ENCODE peak calls at places on chromosomes 2 and 18, in nine cellular contexts. H is IMR-90, R is thyroid gland, D is breast epithelium, A is suprapubic skin, G is brain microvascular endothelial cell, C is HL-60, B is tibial artery, E is ovary. Q is an unnamed sample.

GRCh38 chr18:55780591-55781071 is 192.6 kb upstream of the TCF4 start:
- DNase-seq in R (no peak), H (peak), D (no peak), C (no peak), A (no peak), B (no peak), G (no peak), E (no peak), Q (peak)

GRCh38 chr2:224754129-224754528 is 38.0 kb upstream of the CCDC195 start:
- DNase-seq in H (peak), C (no peak), D (no peak), R (no peak), A (no peak), B (peak), G (peak), E (no peak), Q (peak)

GRCh38 chr18:6328624-6329016 is 86.1 kb downstream of the L3MBTL4 start:
- DNase-seq in E (no peak), G (no peak), H (no peak), C (no peak), R (peak), B (no peak), D (no peak), A (no peak), Q (no peak)

GRCh38 chr18:13629841-13630747 is 96.3 kb downstream of the FAM210A start:
- DNase-seq in A (no peak), D (no peak), C (peak), E (no peak), R (peak), H (peak), B (peak), G (peak), Q (peak)

GRCh38 chr2:64615844-64616536 is 37.7 kb downstream of the SERTAD2 start:
- DNase-seq in D (no peak), A (no peak), H (no peak), R (no peak), B (no peak), C (no peak), E (no peak), G (no peak), Q (no peak)

GRCh38 chr2:134446431-134447091 is 192.7 kb downstream of the MGAT5 start:
- DNase-seq in G (no peak), H (peak), E (no peak), B (no peak), R (no peak), A (no peak), D (no peak), C (no peak), Q (peak)

GRCh38 chr2:85772019-85772745 is 18.4 kb downstream of the ATOH8 start:
- DNase-seq in C (peak), R (peak), B (peak), G (peak), H (peak), A (peak), E (peak), D (peak), Q (peak)

GRCh38 chr2:222547108-222547507 is 108.8 kb downstream of the FARSB start:
- DNase-seq in A (no peak), H (no peak), E (no peak), G (no peak), B (no peak), D (no peak), R (no peak), C (no peak), Q (no peak)

GRCh38 chr18:44309185-44309584 is 371.5 kb upstream of the SETBP1 start:
- DNase-seq in R (no peak), C (no peak), A (no peak), D (no peak), E (no peak), B (no peak), H (peak), G (no peak), Q (peak)

GRCh38 chr2:53715568-53715967 is 52.0 kb upstream of the CHAC2 start:
- DNase-seq in E (no peak), B (no peak), R (no peak), D (no peak), C (no peak), H (no peak), G (no peak), A (no peak), Q (peak)

GRCh38 chr2:122063716-122064115 is 308.3 kb downstream of the TSN start:
- DNase-seq in C (no peak), B (no peak), H (peak), A (no peak), D (no peak), G (no peak), E (no peak), R (no peak), Q (peak)

GRCh38 chr2:176270100-176270750 is 983 bp downstream of the MTX2 start:
- DNase-seq in H (peak), D (no peak), B (no peak), E (no peak), R (no peak), A (no peak), C (no peak), G (no peak), Q (no peak)

GRCh38 chr2:212998629-212999359 is 152.6 kb downstream of the IKZF2 start:
- DNase-seq in E (no peak), G (peak), H (peak), B (no peak), A (no peak), R (no peak), C (no peak), D (no peak), Q (peak)

GRCh38 chr2:125698280-125698679 is 957.7 kb upstream of the GYPC start:
- DNase-seq in C (no peak), E (no peak), R (no peak), G (no peak), B (no peak), H (no peak), D (no peak), A (no peak), Q (no peak)

GRCh38 chr2:40292291-40292690 is 159.6 kb downstream of the SLC8A1 start:
- DNase-seq in C (no peak), D (no peak), G (no peak), E (no peak), H (no peak), R (no peak), A (no peak), B (no peak), Q (no peak)

GRCh38 chr2:210818473-210818872 is 262.1 kb downstream of the CPS1 start:
- DNase-seq in B (no peak), D (no peak), A (no peak), R (no peak), G (no peak), H (no peak), E (no peak), C (no peak), Q (no peak)

GRCh38 chr2:180222642-180223041 is 215.5 kb upstream of the CWC22 start:
- DNase-seq in B (peak), D (no peak), C (no peak), A (peak), H (peak), E (no peak), R (peak), G (peak), Q (peak)

GRCh38 chr2:234269769-234270204 is 219.3 kb downstream of the SPP2 start:
- DNase-seq in E (no peak), C (no peak), H (peak), D (no peak), B (no peak), R (no peak), A (no peak), G (peak), Q (peak)

GRCh38 chr2:66576381-66577330 is 141.7 kb downstream of the MEIS1 start:
- DNase-seq in E (peak), A (peak), G (no peak), R (no peak), C (no peak), H (peak), B (no peak), D (no peak), Q (peak)

GRCh38 chr2:66577331-66578041 is 142.6 kb downstream of the MEIS1 start:
- DNase-seq in E (peak), B (no peak), H (peak), A (no peak), C (no peak), R (no peak), G (no peak), D (no peak), Q (no peak)

GRCh38 chr2:66578853-66579158 is 143.9 kb downstream of the MEIS1 start:
- DNase-seq in R (no peak), H (no peak), D (no peak), E (no peak), B (no peak), G (no peak), C (no peak), A (no peak), Q (no peak)

GRCh38 chr2:66579494-66579893 is 144.6 kb downstream of the MEIS1 start:
- DNase-seq in A (no peak), R (no peak), B (no peak), G (no peak), C (no peak), E (no peak), D (no peak), H (no peak), Q (no peak)

GRCh38 chr2:66578067-66578852 is 143.3 kb downstream of the MEIS1 start:
- DNase-seq in D (no peak), E (peak), A (no peak), G (no peak), R (no peak), B (no peak), H (peak), C (no peak), Q (no peak)
- H3K4me3 ChIP-seq in D (peak), E (peak), A (peak), G (no peak), R (no peak), B (no peak), H (peak), C (no peak), Q (no peak)

GRCh38 chr2:188456114-188456909 is 164.6 kb downstream of the GULP1 start:
- DNase-seq in D (no peak), C (no peak), R (no peak), E (no peak), A (no peak), G (no peak), B (no peak), H (no peak), Q (no peak)
- TF ChIP-seq CTCF in D (no peak), C (no peak), R (no peak), E (no peak), A (no peak), G (peak), B (no peak), H (peak), Q (peak)

DNA sequence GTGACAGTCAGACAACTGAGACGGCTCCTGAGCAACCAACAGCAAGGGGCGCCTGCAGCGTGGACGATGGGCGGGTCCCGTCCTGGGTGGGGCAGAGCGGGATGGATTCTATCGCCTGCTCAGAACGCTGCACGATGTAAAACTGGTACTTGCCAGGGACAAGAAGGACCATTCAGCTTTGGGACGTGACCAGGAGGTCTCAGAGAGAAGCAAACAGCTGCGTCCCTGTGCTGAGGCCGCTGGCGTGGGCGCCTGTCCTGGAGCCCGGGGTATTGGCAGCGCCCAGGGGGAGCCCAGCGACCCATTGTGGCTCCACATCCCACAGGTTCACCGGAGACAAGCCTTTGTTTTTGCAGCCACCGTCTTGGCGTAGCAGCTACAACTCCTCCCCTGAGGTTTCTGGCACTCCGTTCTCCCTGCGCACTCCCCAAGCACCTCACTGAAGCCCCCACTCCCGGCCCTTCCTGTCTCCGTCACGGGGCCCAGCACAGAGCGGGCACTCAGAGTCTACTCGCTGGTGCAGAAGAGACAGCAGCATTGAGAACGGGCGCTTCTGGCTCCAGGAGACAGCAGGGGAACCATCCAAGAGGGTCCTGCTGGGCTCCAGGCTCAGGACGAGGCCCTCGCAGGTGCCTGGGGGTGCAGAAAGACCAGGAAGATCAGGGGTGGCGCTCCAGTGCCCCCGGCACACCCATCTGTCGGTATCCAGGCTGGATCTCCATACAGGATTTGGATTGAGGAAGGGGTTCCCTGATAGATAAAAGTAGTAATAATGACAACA is 22.1 kb upstream of the KCNG2 start:
- DNase-seq in D (no peak), A (peak), C (no peak), B (no peak), G (no peak), E (no peak), H (no peak), R (no peak), Q (no peak)
- H3K4me3 ChIP-seq in D (no peak), A (no peak), C (no peak), B (no peak), G (no peak), E (no peak), H (no peak), R (no peak), Q (no peak)

DNA sequence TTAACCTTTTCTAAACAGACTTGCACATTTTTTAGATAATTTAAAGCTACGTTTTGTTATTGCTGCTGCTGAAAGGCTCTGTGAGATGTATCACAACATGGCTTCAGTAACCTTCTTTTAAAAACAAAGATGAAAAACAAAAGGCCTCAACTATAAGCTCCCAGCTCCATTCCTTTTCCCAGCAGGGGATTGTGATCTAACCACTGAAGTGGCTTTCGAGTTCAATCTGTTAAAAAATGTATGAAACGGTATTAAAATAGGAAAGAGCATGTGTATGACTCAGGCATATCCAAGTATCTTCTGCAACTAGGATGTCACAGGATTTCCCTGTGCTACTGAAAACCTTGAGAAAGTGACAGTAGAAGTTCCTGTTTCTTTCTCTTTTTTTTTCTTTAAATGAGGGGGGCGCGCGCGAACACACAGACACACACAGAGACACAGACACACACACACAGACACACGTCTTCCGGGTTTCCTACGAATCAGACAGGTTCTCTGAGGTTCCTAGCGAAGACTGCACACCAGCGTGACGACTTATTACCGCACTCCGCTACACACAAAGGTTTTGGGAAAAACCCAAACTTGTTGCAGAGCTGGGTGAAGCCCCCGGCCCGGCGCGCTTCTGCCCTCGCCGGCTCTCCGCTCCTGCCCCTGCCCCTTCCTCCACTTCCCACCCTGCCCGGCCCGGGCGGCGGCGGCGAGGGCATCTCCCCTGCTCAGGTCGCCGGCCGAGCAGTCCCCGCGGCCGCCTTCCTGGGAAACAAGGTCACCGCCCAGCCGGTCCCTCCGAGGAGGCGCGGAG is 86.8 kb downstream of the RBMS1 start:
- DNase-seq in E (peak), D (peak), G (peak), R (peak), B (peak), H (peak), A (peak), C (peak), Q (peak)
- TF ChIP-seq CTCF in E (no peak), D (no peak), G (no peak), R (no peak), B (no peak), H (no peak), A (no peak), C (no peak), Q (no peak)

DNA sequence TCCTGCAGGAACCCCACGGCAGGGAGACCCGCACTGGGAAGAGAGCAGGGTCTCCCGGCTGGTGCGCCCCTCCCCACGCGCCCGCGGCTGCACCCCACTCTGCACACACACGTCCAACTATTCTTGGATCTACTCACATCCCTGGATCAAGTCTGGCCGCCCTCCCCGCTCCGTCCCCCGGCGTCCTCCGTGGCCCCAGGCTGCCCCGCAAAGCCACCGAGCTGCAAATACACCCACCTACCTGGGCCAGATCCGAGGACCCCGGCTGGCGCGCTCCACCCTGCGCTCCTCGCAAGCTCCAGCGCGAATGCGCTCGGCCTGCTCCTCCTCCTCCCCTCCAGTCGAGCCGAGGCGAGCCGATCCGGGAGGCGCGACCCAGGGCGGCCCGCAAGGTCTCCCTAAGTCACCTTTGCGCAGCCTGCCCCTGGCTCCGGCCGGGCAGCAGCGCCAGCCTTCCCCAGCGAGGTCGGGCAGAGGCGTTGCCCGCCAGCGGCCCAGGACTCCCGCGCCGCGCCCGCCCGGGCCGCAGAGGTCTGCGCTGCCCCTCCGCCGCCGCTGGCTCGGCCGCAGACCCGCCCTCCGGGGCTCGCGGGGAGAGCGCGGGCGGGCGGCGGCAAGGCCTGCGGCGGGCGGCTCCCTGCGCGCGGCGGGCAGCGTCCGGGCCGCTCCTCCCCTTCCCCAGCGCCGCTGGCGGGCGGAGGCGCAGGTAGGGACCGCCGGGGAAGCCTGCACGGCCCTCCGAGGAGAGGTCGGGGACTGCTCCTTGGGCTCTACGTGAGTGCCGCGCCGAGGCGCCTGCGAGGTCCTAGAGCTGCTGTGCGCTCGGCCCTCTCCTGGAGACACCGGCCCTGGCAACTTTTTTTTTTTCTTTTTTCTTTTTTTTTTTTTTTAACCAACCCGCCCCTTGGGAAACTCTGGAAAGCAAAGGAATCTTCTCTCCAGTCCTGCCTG is 126.0 kb downstream of the OSBPL1A start:
- DNase-seq in R (peak), G (peak), D (peak), C (peak), E (peak), B (peak), A (peak), H (peak), Q (peak)
- H3K4me3 ChIP-seq in R (peak), G (peak), D (peak), C (peak), E (peak), B (peak), A (peak), H (peak), Q (peak)

GRCh38 chr18:12085136-12085535 is 8.5 kb upstream of the ANKRD62 start:
- DNase-seq in R (no peak), E (no peak), D (no peak), C (no peak), B (no peak), H (no peak), G (no peak), A (no peak), Q (no peak)

GRCh38 chr18:12087483-12087960 is 6.1 kb upstream of the ANKRD62 start:
- DNase-seq in C (no peak), G (no peak), D (no peak), E (no peak), B (no peak), A (no peak), H (no peak), R (no peak), Q (no peak)

GRCh38 chr18:12086249-12086648 is 7.4 kb upstream of the ANKRD62 start:
- DNase-seq in B (no peak), D (peak), R (peak), G (no peak), C (no peak), E (no peak), H (no peak), A (no peak), Q (no peak)

GRCh38 chr18:12086677-12087482 is 6.8 kb upstream of the ANKRD62 start:
- DNase-seq in G (no peak), D (no peak), R (no peak), H (no peak), C (no peak), A (no peak), B (no peak), E (no peak), Q (no peak)

DNA sequence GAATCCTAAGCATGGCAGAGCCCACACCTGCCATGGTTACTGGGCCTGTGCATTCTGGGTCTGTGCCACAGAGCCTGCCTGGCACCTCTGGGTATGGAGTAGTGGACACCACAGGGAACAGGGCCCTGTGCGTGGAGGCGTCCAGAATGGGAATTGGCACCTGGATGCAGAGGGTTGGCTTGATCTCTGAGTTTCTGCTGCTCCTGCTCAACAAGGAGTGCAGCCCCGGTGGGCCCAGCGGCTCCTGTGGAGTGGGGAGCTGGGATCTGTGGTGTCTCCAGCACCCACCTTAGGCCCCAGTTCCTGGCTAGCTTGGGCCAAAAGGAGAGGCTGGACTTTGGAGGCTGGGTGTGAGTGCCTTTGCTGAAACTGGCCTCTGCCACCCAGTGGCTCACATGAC is 7.9 kb upstream of the ANKRD62 start:
- DNase-seq in C (no peak), R (no peak), E (no peak), A (no peak), D (no peak), B (no peak), H (no peak), G (no peak), Q (no peak)
- TF ChIP-seq CTCF in C (no peak), R (no peak), E (no peak), A (no peak), D (no peak), B (no peak), H (no peak), G (no peak), Q (no peak)

DNA sequence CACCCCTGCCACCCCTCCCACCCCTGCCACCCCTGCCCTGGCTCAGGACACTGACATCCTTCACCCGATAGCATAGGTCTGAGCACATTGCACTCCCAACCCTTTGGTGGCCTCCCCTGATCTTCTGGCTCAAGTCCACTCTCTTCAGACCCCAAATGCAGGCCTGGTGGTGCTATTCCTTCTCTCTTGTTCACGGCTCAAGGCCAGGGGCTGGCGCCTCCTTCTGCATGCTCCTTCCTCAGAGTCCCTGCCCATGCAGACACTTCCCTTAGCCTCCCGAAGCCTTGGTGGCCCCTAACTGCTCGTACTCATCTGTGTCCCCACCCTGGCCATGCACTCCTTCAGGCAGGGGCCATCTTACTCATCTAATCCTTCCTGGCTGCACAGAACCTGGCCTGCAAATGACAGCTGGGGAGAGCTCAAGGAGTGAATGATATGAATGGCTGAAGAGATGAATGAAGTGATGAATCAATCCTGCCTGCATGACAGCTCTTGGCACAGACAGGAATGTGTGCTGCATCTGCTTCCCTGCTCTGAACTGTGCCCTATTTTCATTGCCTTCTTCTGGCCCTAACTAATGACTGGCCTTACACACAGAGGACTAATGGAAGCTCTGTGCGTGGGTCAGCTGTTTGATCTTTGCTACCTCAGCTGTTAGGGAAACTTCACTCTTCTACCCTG is 290.8 kb downstream of the DYSF start:
- DNase-seq in D (no peak), B (no peak), G (no peak), E (no peak), C (no peak), A (no peak), R (no peak), H (no peak), Q (no peak)
- H3K4me3 ChIP-seq in D (no peak), B (no peak), G (no peak), E (no peak), C (no peak), A (no peak), R (no peak), H (no peak), Q (no peak)